ENCODE peak calls at places on chromosomes 4 and X, in five cellular contexts. Y is HuH-7, S is NCI-H1436, T is ureter, N is Ammon's horn. R is an unnamed sample.

GRCh38 chr4:95304898-95305297 is 243.9 kb downstream of the UNC5C start:
- DNase-seq in Y (no peak), S (no peak), T (no peak), N (peak), R (peak)

GRCh38 chr4:26909369-26909768 is 48.7 kb downstream of the STIM2 start:
- DNase-seq in Y (no peak), S (no peak), T (no peak), N (no peak), R (no peak)

GRCh38 chrX:140318306-140318705 is 186.6 kb downstream of the SOX3 start:
- DNase-seq in Y (no peak), S (no peak), T (no peak), N (no peak), R (no peak)

GRCh38 chrX:37060999-37061398 is 52.8 kb downstream of the FAM47C start:
- DNase-seq in Y (peak), S (no peak), T (no peak), N (peak), R (peak)

GRCh38 chrX:81082649-81083048 is 119.1 kb downstream of the HMGN5 start:
- DNase-seq in Y (no peak), S (peak), T (no peak), N (no peak), R (no peak)

GRCh38 chr4:22435652-22436051 is 80.2 kb downstream of the ADGRA3 start:
- DNase-seq in Y (peak), S (no peak), T (no peak), N (no peak), R (no peak)

GRCh38 chr4:54228064-54228527 is 997 bp upstream of the PDGFRA start:
- DNase-seq in Y (peak), S (no peak), T (peak), N (peak), R (no peak)

GRCh38 chr4:167282171-167282864 is 48.0 kb upstream of the SPOCK3 start:
- DNase-seq in Y (no peak), S (no peak), T (no peak), N (no peak), R (no peak)

GRCh38 chr4:5892321-5893012 is 419 bp downstream of the CRMP1 start:
- DNase-seq in Y (no peak), S (no peak), T (no peak), N (no peak), R (no peak)

GRCh38 chr4:6200011-6200921 is at the start of gene JAKMIP1:
- DNase-seq in Y (peak), S (peak), T (peak), N (peak), R (peak)

GRCh38 chrX:138859421-138859820 is 147.9 kb upstream of the FGF13 start:
- DNase-seq in Y (no peak), S (no peak), T (no peak), N (no peak), R (no peak)